ENCODE peak calls at places on chromosomes 13 and 19, in four cellular contexts. One of them, this sample, is unnamed.

GRCh38 chr13:40064723-40065122 is 409.3 kb downstream of the COG6 start:
- DNase-seq in IMR-90: peak; percentile 1
- DNase-seq in SK-N-SH: no peak
- DNase-seq in GM12878: no peak
- DNase-seq in this sample: no peak

GRCh38 chr19:8490873-8491272 is 11.6 kb downstream of the PRAM1 start:
- DNase-seq in IMR-90: no peak
- DNase-seq in SK-N-SH: no peak
- DNase-seq in GM12878: no peak
- DNase-seq in this sample: no peak

GRCh38 chr19:50980203-50980602 is 3.5 kb downstream of the KLK7 start:
- DNase-seq in IMR-90: no peak
- DNase-seq in SK-N-SH: no peak
- DNase-seq in GM12878: no peak
- DNase-seq in this sample: no peak

GRCh38 chr13:27421101-27421881 is 3.1 kb upstream of the GTF3A start:
- DNase-seq in IMR-90: no peak
- DNase-seq in SK-N-SH: no peak
- DNase-seq in GM12878: no peak
- DNase-seq in this sample: peak; percentile 65

GRCh38 chr13:65725001-65725400 is 1505.1 kb downstream of the PCDH9 start:
- DNase-seq in IMR-90: peak; percentile 8
- DNase-seq in SK-N-SH: no peak
- DNase-seq in GM12878: no peak
- DNase-seq in this sample: no peak

GRCh38 chr13:28357846-28358496 is 137.0 kb downstream of the FLT1 start:
- DNase-seq in IMR-90: no peak
- DNase-seq in SK-N-SH: no peak
- DNase-seq in GM12878: no peak
- DNase-seq in this sample: no peak

GRCh38 chr13:51026016-51026415 is 85.1 kb downstream of the C13orf42 start:
- DNase-seq in IMR-90: no peak
- DNase-seq in SK-N-SH: no peak
- DNase-seq in GM12878: no peak
- DNase-seq in this sample: no peak

GRCh38 chr19:54190503-54190941 is 586 bp upstream of the TSEN34 start:
- DNase-seq in IMR-90: peak; percentile 99
- DNase-seq in SK-N-SH: peak; percentile 83
- DNase-seq in GM12878: peak; percentile 98
- DNase-seq in this sample: peak; percentile 83

GRCh38 chr19:5038631-5039271 is 69.8 kb downstream of the KDM4B start:
- DNase-seq in IMR-90: peak; percentile 24
- DNase-seq in SK-N-SH: peak; percentile 72
- DNase-seq in GM12878: no peak
- DNase-seq in this sample: peak; percentile 34

GRCh38 chr19:42396248-42396541 is 6.1 kb upstream of the CNFN start:
- DNase-seq in IMR-90: no peak
- DNase-seq in SK-N-SH: peak; percentile 79
- DNase-seq in GM12878: no peak
- DNase-seq in this sample: no peak

GRCh38 chr13:22938576-22938975 is 242.2 kb upstream of the SGCG start:
- DNase-seq in IMR-90: no peak
- DNase-seq in SK-N-SH: no peak
- DNase-seq in GM12878: no peak
- DNase-seq in this sample: no peak

GRCh38 chr13:35700661-35701060 is 224.2 kb upstream of the MAB21L1 start:
- DNase-seq in IMR-90: peak; percentile 72
- DNase-seq in SK-N-SH: no peak
- DNase-seq in GM12878: no peak
- DNase-seq in this sample: no peak
- TF ChIP-seq RCOR1 in IMR-90: no peak
- TF ChIP-seq RCOR1 in SK-N-SH: no peak
- TF ChIP-seq RCOR1 in GM12878: no peak
- TF ChIP-seq RCOR1 in this sample: no peak

GRCh38 chr13:31374682-31375081 is 174.9 kb downstream of the B3GLCT start:
- DNase-seq in IMR-90: no peak
- DNase-seq in SK-N-SH: no peak
- DNase-seq in GM12878: no peak
- DNase-seq in this sample: no peak

GRCh38 chr13:31365630-31366029 is 165.9 kb downstream of the B3GLCT start:
- DNase-seq in IMR-90: no peak
- DNase-seq in SK-N-SH: no peak
- DNase-seq in GM12878: no peak
- DNase-seq in this sample: no peak

GRCh38 chr13:31372454-31372853 is 172.7 kb downstream of the B3GLCT start:
- DNase-seq in IMR-90: no peak
- DNase-seq in SK-N-SH: no peak
- DNase-seq in GM12878: no peak
- DNase-seq in this sample: peak; percentile 1

GRCh38 chr13:31367410-31367809 is 167.6 kb downstream of the B3GLCT start:
- DNase-seq in IMR-90: no peak
- DNase-seq in SK-N-SH: no peak
- DNase-seq in GM12878: no peak
- DNase-seq in this sample: no peak

DNA sequence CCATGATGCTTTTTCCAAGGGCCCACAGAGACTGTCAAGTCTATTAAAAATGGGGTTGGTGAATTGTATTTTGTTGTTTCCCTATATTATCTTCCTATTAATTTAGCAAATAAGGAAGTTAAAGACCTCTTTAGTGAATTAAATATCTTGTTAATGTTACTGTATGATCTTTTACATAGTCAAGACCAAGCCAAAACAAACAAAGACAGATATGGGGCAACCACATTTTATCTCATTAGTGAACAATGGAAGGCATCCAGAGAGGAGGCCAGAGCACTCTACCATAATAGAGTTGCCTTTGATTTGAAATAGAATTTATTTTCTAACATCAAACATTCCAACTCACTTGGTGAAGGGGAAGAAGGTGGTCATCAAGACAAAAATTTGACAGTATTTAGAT is 169.4 kb downstream of the B3GLCT start:
- DNase-seq in IMR-90: no peak
- DNase-seq in SK-N-SH: no peak
- DNase-seq in GM12878: no peak
- DNase-seq in this sample: no peak
- TF ChIP-seq MXI1 in IMR-90: no peak
- TF ChIP-seq MXI1 in SK-N-SH: no peak
- TF ChIP-seq MXI1 in GM12878: no peak
- TF ChIP-seq MXI1 in this sample: no peak

GRCh38 chr19:2374808-2375207 is 14.7 kb downstream of the TMPRSS9 start:
- DNase-seq in IMR-90: no peak
- DNase-seq in SK-N-SH: no peak
- DNase-seq in GM12878: no peak
- DNase-seq in this sample: no peak
- TF ChIP-seq RCOR1 in IMR-90: no peak
- TF ChIP-seq RCOR1 in SK-N-SH: no peak
- TF ChIP-seq RCOR1 in GM12878: no peak
- TF ChIP-seq RCOR1 in this sample: no peak

GRCh38 chr19:17829855-17830566 is 8.7 kb upstream of the INSL3 start:
- DNase-seq in IMR-90: peak; percentile 8
- DNase-seq in SK-N-SH: peak; percentile 96
- DNase-seq in GM12878: no peak
- DNase-seq in this sample: peak; percentile 50

GRCh38 chr19:17832443-17833208 is 11.3 kb upstream of the INSL3 start:
- DNase-seq in IMR-90: no peak
- DNase-seq in SK-N-SH: no peak
- DNase-seq in GM12878: no peak
- DNase-seq in this sample: no peak

GRCh38 chr19:17831419-17831888 is 10.1 kb upstream of the INSL3 start:
- DNase-seq in IMR-90: no peak
- DNase-seq in SK-N-SH: no peak
- DNase-seq in GM12878: no peak
- DNase-seq in this sample: no peak

GRCh38 chr19:17834350-17835181 is 13.2 kb downstream of the JAK3 start:
- DNase-seq in IMR-90: no peak
- DNase-seq in SK-N-SH: no peak
- DNase-seq in GM12878: no peak
- DNase-seq in this sample: peak; percentile 40

DNA sequence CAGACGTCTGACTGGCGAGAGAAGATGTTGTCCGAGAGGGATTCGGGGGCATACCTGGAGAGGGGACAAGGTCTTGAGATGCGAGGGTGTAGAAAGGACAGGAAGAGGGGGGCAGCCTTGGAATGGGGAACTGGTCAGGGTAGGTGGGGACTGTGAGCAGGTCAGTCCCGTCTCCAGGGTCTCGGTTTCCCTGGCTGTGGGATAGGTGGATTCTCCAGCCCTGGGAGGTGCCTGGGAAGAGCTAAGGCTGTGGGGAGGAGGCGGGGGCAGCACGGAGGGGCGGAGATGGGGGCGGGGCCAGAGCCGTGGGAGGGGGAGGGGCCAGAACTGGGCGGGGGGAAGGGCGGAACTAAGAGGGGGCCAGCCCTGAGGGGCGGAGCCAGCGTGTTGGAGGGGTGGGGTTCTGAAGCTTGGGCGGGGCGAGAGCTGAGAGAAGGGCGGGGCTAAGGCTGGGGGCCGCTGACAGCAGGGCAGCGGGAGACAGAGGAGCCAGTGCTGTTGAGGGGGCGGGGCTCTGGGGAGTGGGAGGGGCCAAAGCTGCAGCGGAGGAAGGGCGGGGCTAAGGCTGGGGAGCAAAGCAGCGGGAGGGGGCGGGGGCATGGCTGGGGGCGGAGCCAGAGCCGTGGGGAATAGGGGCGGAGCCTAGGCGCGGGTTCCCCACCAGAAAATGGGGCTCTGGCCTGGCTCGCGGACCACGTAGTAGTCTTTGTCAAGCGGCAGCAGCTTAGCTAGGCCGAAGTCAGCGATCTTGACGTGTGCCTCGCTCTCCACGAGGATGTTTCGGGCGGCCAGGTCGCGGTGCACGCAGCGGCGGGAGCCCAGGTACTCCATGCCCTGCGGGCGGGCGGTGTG is 9.5 kb upstream of the INSL3 start:
- DNase-seq in IMR-90: peak; percentile 67
- DNase-seq in SK-N-SH: peak; percentile 99
- DNase-seq in GM12878: no peak
- DNase-seq in this sample: peak; percentile 92
- TF ChIP-seq MXI1 in IMR-90: no peak
- TF ChIP-seq MXI1 in SK-N-SH: peak; percentile 41
- TF ChIP-seq MXI1 in GM12878: no peak
- TF ChIP-seq MXI1 in this sample: no peak

DNA sequence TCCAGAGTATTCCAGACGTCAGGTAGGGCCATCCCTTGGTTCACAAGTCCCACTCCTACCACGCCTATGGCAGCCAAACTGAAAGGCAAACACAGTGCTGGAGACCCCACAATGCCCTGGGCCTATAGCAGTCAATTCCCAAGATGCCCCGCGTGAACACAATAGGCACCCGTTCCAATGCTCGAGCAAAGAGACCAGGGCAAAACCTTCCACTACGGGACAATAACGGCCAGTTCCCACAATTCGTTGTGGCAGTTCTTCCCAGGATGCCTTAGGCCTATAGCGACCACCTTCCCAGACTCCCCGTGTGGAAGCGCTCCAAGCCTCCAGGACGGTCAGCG is 538 bp downstream of the ZNF428 start:
- DNase-seq in IMR-90: peak; percentile 8
- DNase-seq in SK-N-SH: peak; percentile 82
- DNase-seq in GM12878: peak; percentile 30
- DNase-seq in this sample: no peak
- TF ChIP-seq RCOR1 in IMR-90: no peak
- TF ChIP-seq RCOR1 in SK-N-SH: no peak
- TF ChIP-seq RCOR1 in GM12878: no peak
- TF ChIP-seq RCOR1 in this sample: no peak

DNA sequence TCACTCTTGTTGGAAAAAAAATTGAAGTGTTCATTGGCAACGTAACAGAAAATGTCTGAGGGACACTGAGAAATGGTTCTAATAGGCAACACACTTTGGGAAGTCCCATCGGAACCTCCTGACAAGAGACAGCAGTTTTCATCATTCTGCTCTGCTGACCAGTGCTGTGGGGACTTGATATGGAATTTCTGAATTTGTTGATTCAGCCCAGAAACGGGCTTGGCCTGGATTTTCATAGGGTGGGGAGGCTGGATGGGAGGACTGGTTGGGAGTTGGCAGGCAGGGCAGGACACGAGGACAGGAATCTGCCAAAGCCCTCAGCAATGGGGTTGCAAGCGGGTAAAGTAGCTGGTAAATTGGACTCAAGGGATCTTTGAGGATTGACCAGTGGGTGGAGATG is 96.5 kb downstream of the DCT start:
- DNase-seq in IMR-90: no peak
- DNase-seq in SK-N-SH: no peak
- DNase-seq in GM12878: no peak
- DNase-seq in this sample: no peak
- TF ChIP-seq MXI1 in IMR-90: no peak
- TF ChIP-seq MXI1 in SK-N-SH: no peak
- TF ChIP-seq MXI1 in GM12878: no peak
- TF ChIP-seq MXI1 in this sample: no peak

DNA sequence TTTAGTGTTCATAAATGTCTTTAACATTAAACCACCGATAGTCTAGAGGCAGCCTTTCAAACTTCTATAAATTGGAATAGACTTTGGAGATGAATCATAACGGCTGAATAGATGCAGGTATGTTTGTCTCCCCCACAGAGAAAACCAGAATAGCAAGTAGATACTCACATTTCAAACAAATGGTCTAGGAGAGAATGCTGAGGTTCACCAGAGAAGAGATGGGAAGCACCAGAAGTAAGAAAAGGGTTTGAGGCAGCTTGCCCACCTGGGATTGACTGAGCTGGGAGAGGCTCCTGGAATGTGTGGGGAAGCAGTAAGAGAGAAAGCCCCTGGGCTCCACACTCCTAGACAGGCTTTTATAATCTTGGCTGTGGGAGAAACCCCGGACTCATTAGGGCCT is 6.4 kb downstream of the IGFL3 start:
- DNase-seq in IMR-90: no peak
- DNase-seq in SK-N-SH: no peak
- DNase-seq in GM12878: no peak
- DNase-seq in this sample: no peak
- TF ChIP-seq RCOR1 in IMR-90: no peak
- TF ChIP-seq RCOR1 in SK-N-SH: no peak
- TF ChIP-seq RCOR1 in GM12878: no peak
- TF ChIP-seq RCOR1 in this sample: no peak

GRCh38 chr19:12194827-12195500 is 32.1 kb downstream of the ZNF136 start:
- DNase-seq in IMR-90: peak; percentile 6
- DNase-seq in SK-N-SH: peak; percentile 91
- DNase-seq in GM12878: no peak
- DNase-seq in this sample: no peak
- TF ChIP-seq MXI1 in IMR-90: no peak
- TF ChIP-seq MXI1 in SK-N-SH: peak; percentile 46
- TF ChIP-seq MXI1 in GM12878: no peak
- TF ChIP-seq MXI1 in this sample: no peak